ENCODE peak calls at places on chromosomes 1 and 21, in eight cellular contexts. L is A549, X is HepG2, H is H1, B is endothelial cell of umbilical vein, F is NB4, V is SK-N-SH, R is WTC11. O is an unnamed sample.
A peak's percentile ranks its signal among the peaks of the same experiment; 100 is the strongest.

GRCh38 chr1:213330281-213330680 is 279.2 kb downstream of the RPS6KC1 start:
- DNase-seq in L (no peak), X (no peak), H (no peak), B (no peak), F (peak; percentile 78), V (no peak), R (no peak), O (no peak)

GRCh38 chr1:41487729-41488598 is 3.5 kb upstream of the EDN2 start:
- DNase-seq in L (no peak), X (no peak), H (no peak), B (no peak), F (no peak), V (no peak), R (no peak), O (no peak)

GRCh38 chr1:214579183-214579582 is 23.8 kb upstream of the CENPF start:
- DNase-seq in L (no peak), X (no peak), H (no peak), B (no peak), F (peak; percentile 80), V (no peak), R (no peak), O (no peak)

GRCh38 chr1:85464497-85465098 is 361 bp downstream of the DDAH1 start:
- DNase-seq in L (peak; percentile 55), X (peak; percentile 40), H (peak; percentile 83), B (peak; percentile 90), F (no peak), V (peak; percentile 81), R (peak; percentile 67), O (peak; percentile 15)

GRCh38 chr1:16167331-16168143 is 11.7 kb upstream of the EPHA2 start:
- DNase-seq in L (peak; percentile 74), X (no peak), H (peak; percentile 91), B (no peak), F (no peak), V (peak; percentile 92), R (peak; percentile 89), O (no peak)

GRCh38 chr1:21921100-21921875 is 15.8 kb downstream of the HSPG2 start:
- DNase-seq in L (no peak), X (peak; percentile 88), H (no peak), B (peak; percentile 35), F (no peak), V (no peak), R (no peak), O (no peak)

GRCh38 chr1:33971913-33972312 is 108.0 kb downstream of the HMGB4 start:
- DNase-seq in L (no peak), X (no peak), H (no peak), B (no peak), F (no peak), V (no peak), R (no peak), O (no peak)

GRCh38 chr1:167752219-167752985 is 30.6 kb downstream of the MPZL1 start:
- DNase-seq in L (no peak), X (peak; percentile 25), H (no peak), B (no peak), F (no peak), V (no peak), R (no peak), O (no peak)

GRCh38 chr1:12275370-12275769 is 45.5 kb downstream of the VPS13D start:
- DNase-seq in L (peak; percentile 27), X (peak; percentile 6), H (peak; percentile 75), B (peak; percentile 20), F (peak; percentile 38), V (peak; percentile 37), R (peak; percentile 60), O (no peak)

GRCh38 chr21:17462276-17462981 is 50.4 kb upstream of the CXADR start:
- DNase-seq in L (peak; percentile 76), X (peak; percentile 98), H (no peak), B (peak; percentile 60), F (no peak), V (no peak), R (no peak), O (no peak)

GRCh38 chr1:57088689-57089088 is 122.9 kb upstream of the C8B start:
- DNase-seq in L (no peak), X (no peak), H (no peak), B (no peak), F (no peak), V (no peak), R (no peak), O (no peak)

DNA sequence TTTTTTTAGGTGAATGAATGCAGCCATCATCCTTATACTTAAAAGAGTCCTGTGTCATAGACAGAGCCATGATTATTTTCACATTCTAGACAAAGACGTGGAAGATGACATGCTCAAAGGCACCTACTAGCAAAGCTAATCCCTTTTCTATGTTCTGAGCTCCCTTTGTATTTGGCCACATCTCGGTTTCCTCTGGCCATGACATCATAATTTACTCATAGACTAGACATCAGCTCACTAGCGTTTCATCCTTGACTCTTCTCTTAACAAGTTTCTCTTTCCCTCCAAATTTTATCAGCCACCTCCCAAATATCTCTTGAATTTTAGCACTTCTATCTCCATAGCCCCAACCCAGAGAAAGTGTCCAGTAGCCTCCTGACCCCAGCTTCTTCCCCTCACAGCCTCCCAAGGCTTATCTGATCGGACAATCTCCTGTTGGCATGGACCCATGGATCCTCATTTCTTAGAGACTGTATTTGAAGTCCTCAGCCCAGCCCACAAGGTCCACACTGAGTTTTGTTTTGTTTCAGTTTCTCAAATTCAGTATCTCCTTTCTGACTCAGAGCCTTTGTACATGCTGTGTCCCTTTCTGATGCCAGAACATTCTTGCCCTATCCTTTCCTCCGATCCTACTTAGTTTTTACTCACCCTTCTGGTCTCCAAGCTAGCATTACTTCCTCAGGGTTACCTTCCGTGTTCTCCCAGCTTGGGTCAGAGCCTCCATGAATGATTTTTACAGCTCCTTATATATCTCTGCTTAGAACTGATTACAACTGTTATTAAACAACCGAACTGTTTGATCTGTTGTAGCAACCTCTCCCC is 33.0 kb upstream of the EPS8L3 start:
- DNase-seq in L (no peak), X (no peak), H (no peak), B (no peak), F (no peak), V (no peak), R (no peak), O (no peak)
- TF ChIP-seq MAX in L (no peak), X (no peak), H (no peak), B (no peak), F (no peak), V (no peak), R (no peak), O (no peak)

GRCh38 chr1:10765734-10766478 is 30.5 kb downstream of the CASZ1 start:
- DNase-seq in L (no peak), X (no peak), H (no peak), B (no peak), F (no peak), V (no peak), R (no peak), O (no peak)
- TF ChIP-seq MAX in L (no peak), X (no peak), H (no peak), B (no peak), F (no peak), V (no peak), R (no peak), O (no peak)

GRCh38 chr1:52400131-52400530 is 4.1 kb downstream of the ORC1 start:
- DNase-seq in L (no peak), X (no peak), H (no peak), B (no peak), F (no peak), V (no peak), R (no peak), O (no peak)

GRCh38 chr1:52402860-52403240 is 1.4 kb downstream of the ORC1 start:
- DNase-seq in L (no peak), X (peak; percentile 41), H (no peak), B (no peak), F (no peak), V (no peak), R (no peak), O (no peak)

GRCh38 chr1:52404116-52404974 is at the start of the genes ORC1 and PRPF38A:
- DNase-seq in L (peak; percentile 95), X (peak; percentile 95), H (peak; percentile 98), B (peak; percentile 97), F (peak; percentile 96), V (peak; percentile 94), R (peak; percentile 98), O (peak; percentile 95)

GRCh38 chr1:52404975-52405338 is 555 bp downstream of the PRPF38A start:
- DNase-seq in L (no peak), X (no peak), H (no peak), B (no peak), F (no peak), V (no peak), R (no peak), O (no peak)

DNA sequence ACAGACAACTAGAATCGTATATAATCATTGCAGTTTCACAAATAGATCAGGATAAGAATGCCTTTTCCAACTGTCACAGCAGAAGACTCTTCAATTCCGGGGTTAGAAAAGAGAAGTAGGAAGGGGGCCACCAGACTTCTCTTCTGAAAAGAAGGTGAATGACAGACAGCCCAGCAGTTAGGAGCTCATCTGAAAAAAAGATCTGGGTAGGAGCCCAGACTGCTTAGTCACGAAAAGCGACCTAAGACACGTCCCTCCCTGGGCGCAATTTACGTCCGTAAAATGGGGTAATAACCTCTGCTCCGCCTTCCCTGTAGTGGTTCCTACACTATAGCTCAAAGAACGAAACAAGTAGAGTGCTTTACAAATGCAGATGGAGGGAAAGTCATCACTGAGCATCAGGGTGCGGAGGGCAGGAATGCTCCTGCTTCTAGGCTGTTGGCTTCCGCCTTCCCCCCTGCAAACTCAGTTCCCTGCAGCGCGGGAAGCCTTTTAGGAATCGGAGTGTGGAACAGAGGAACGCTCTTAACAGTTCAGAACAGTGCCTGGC is 582 bp downstream of the ORC1 start:
- DNase-seq in L (peak; percentile 74), X (peak; percentile 45), H (no peak), B (peak; percentile 69), F (peak; percentile 86), V (peak; percentile 53), R (peak; percentile 51), O (peak; percentile 55)
- TF ChIP-seq MAX in L (no peak), X (no peak), H (peak; percentile 2), B (no peak), F (peak; percentile 28), V (no peak), R (no peak), O (no peak)

GRCh38 chr1:95219407-95219806 is 14.6 kb upstream of the RWDD3 start:
- DNase-seq in L (no peak), X (no peak), H (no peak), B (no peak), F (no peak), V (no peak), R (no peak), O (no peak)

GRCh38 chr1:95221306-95221705 is 12.7 kb upstream of the RWDD3 start:
- DNase-seq in L (no peak), X (no peak), H (no peak), B (no peak), F (no peak), V (no peak), R (no peak), O (no peak)

GRCh38 chr1:95217371-95217770 is 16.6 kb upstream of the RWDD3 start:
- DNase-seq in L (no peak), X (no peak), H (no peak), B (no peak), F (no peak), V (no peak), R (no peak), O (no peak)

DNA sequence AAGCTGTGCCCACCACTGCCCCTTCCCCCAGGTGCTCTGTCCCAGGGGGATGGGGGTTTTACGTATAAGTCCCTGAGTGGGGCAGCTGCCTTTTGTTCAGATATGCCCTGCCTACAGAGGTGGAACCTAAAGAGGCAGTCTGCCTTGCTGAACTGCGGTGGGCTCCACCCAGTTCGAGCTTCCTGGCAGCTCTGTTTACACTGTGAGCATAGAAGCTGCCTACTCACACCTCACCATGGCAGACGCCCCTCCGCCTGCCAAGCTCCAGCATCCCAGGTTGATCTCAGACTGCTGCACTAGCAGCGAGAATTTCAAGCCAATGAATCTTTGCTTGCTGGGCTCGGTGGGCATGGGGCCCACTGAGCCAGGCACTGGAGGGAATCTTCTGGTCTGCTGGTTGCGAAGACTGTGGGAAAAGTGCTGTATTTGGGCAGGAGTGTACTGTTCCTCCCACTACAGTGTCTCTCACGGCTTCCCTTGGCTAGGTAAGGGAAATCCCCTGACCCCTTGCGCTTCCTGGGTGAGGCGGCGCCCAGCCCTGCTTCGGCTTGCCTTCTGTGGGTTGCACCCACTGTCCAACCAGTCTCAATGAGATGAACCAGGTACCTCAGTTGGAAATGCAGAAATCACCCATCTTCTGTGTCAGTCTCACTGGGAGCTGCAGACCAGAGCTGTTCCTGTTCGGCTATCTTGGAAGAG is 17.6 kb upstream of the RWDD3 start:
- DNase-seq in L (no peak), X (no peak), H (no peak), B (no peak), F (no peak), V (no peak), R (no peak), O (no peak)
- TF ChIP-seq MAX in L (no peak), X (no peak), H (no peak), B (no peak), F (no peak), V (no peak), R (no peak), O (no peak)